ENCODE peak calls at places on chromosomes 13 and 19, in nine cellular contexts. E, Y, S, U, C, A, X, Z and L are unnamed samples.

GRCh38 chr19:31110331-31110730 is 238.9 kb downstream of the TSHZ3 start:
- DNase-seq in C (no peak), E (no peak), X (peak), U (no peak), S (no peak), Z (peak), A (peak), Y (no peak), L (no peak)

GRCh38 chr13:46509981-46510380 is 43.0 kb upstream of the LRCH1 start:
- DNase-seq in C (no peak), X (no peak), A (no peak), Y (no peak), S (no peak), Z (no peak), E (no peak), U (no peak), L (no peak)

GRCh38 chr19:35058370-35058769 is 16.8 kb downstream of the HPN start:
- DNase-seq in A (no peak), E (no peak), U (no peak), Z (no peak), S (no peak), X (no peak), C (no peak), Y (no peak), L (no peak)

GRCh38 chr19:18194554-18195238 is 1.7 kb downstream of the MPV17L2 start:
- DNase-seq in U (no peak), Z (peak), S (no peak), C (no peak), X (peak), A (peak), Y (no peak), E (no peak), L (peak)

GRCh38 chr13:22897571-22898314 is 283.0 kb upstream of the SGCG start:
- DNase-seq in C (no peak), U (no peak), X (no peak), A (no peak), Y (no peak), Z (no peak), S (no peak), E (no peak), L (no peak)

GRCh38 chr19:662207-662961 is 630 bp downstream of the RNF126 start:
- DNase-seq in U (peak), Z (peak), X (peak), E (peak), C (peak), S (peak), A (peak), Y (no peak), L (peak)

GRCh38 chr19:55497777-55498176 is 9.5 kb downstream of the SSC5D start:
- DNase-seq in Z (no peak), C (no peak), A (no peak), X (no peak), S (no peak), E (no peak), U (no peak), Y (no peak), L (no peak)

GRCh38 chr13:94056362-94056990 is 423.0 kb downstream of the DCT start:
- DNase-seq in U (no peak), C (no peak), E (no peak), S (no peak), A (no peak), Y (no peak), X (no peak), Z (no peak), L (no peak)

GRCh38 chr13:27853871-27854270 is 61.6 kb downstream of the GSX1 start:
- DNase-seq in X (no peak), S (no peak), A (peak), E (no peak), Y (no peak), Z (no peak), C (no peak), U (no peak), L (no peak)

GRCh38 chr19:31882709-31883108 is 462.7 kb upstream of the ZNF507 start:
- DNase-seq in E (no peak), S (no peak), Y (no peak), A (no peak), C (no peak), U (no peak), Z (no peak), X (no peak), L (no peak)

GRCh38 chr13:66348745-66349720 is 881.1 kb downstream of the PCDH9 start:
- DNase-seq in X (no peak), Y (peak), S (no peak), C (no peak), A (no peak), E (no peak), Z (no peak), U (no peak), L (no peak)

GRCh38 chr19:7637374-7638256 is 705 bp downstream of the STXBP2 start:
- DNase-seq in S (no peak), Z (no peak), A (no peak), Y (no peak), X (no peak), C (no peak), U (no peak), E (no peak), L (peak)